ENCODE peak calls at places on chromosomes 7 and 10, in five cellular contexts. One of them, this sample, is unnamed.
A peak's percentile ranks its signal among the peaks of the same experiment; 100 is the strongest.

GRCh38 chr10:34721201-34721840 is 93.8 kb downstream of the PARD3 start:
- DNase-seq in naive thymus-derived CD8-positive, alpha-beta T cell: no peak
- DNase-seq in left ventricle myocardium inferior: no peak
- DNase-seq in endothelial cell: no peak
- DNase-seq in left colon: no peak
- DNase-seq in this sample: no peak

GRCh38 chr7:99399597-99399996 is 8.8 kb downstream of the PDAP1 start:
- DNase-seq in naive thymus-derived CD8-positive, alpha-beta T cell: no peak
- DNase-seq in left ventricle myocardium inferior: no peak
- DNase-seq in endothelial cell: no peak
- DNase-seq in left colon: no peak
- DNase-seq in this sample: no peak

GRCh38 chr7:4607321-4607729 is 74.8 kb upstream of the FOXK1 start:
- DNase-seq in naive thymus-derived CD8-positive, alpha-beta T cell: no peak
- DNase-seq in left ventricle myocardium inferior: no peak
- DNase-seq in endothelial cell: no peak
- DNase-seq in left colon: no peak
- DNase-seq in this sample: no peak

GRCh38 chr7:35993663-35994622 is 159.1 kb upstream of the EEPD1 start:
- DNase-seq in naive thymus-derived CD8-positive, alpha-beta T cell: no peak
- DNase-seq in left ventricle myocardium inferior: no peak
- DNase-seq in endothelial cell: no peak
- DNase-seq in left colon: no peak
- DNase-seq in this sample: no peak

GRCh38 chr10:79322616-79323566 is 24.4 kb upstream of the PPIF start:
- DNase-seq in naive thymus-derived CD8-positive, alpha-beta T cell: peak; percentile 91
- DNase-seq in left ventricle myocardium inferior: no peak
- DNase-seq in endothelial cell: no peak
- DNase-seq in left colon: peak; percentile 65
- DNase-seq in this sample: peak; percentile 58

GRCh38 chr7:112084506-112084905 is 121.7 kb downstream of the DOCK4 start:
- DNase-seq in naive thymus-derived CD8-positive, alpha-beta T cell: no peak
- DNase-seq in left ventricle myocardium inferior: no peak
- DNase-seq in endothelial cell: no peak
- DNase-seq in left colon: no peak
- DNase-seq in this sample: no peak

GRCh38 chr7:116692599-116693308 is 20.8 kb downstream of the MET start:
- DNase-seq in naive thymus-derived CD8-positive, alpha-beta T cell: no peak
- DNase-seq in left ventricle myocardium inferior: no peak
- DNase-seq in endothelial cell: no peak
- DNase-seq in left colon: no peak
- DNase-seq in this sample: no peak

GRCh38 chr10:91653214-91653875 is 20.5 kb upstream of the PPP1R3C start:
- DNase-seq in naive thymus-derived CD8-positive, alpha-beta T cell: no peak
- DNase-seq in left ventricle myocardium inferior: no peak
- DNase-seq in endothelial cell: no peak
- DNase-seq in left colon: no peak
- DNase-seq in this sample: no peak

GRCh38 chr7:158734861-158735260 is 30.3 kb upstream of the NCAPG2 start:
- DNase-seq in naive thymus-derived CD8-positive, alpha-beta T cell: no peak
- DNase-seq in left ventricle myocardium inferior: no peak
- DNase-seq in endothelial cell: no peak
- DNase-seq in left colon: no peak
- DNase-seq in this sample: no peak

GRCh38 chr7:106640368-106641141 is 20.4 kb downstream of the CCDC71L start:
- DNase-seq in naive thymus-derived CD8-positive, alpha-beta T cell: no peak
- DNase-seq in left ventricle myocardium inferior: no peak
- DNase-seq in endothelial cell: no peak
- DNase-seq in left colon: no peak
- DNase-seq in this sample: no peak

GRCh38 chr10:99451981-99452380 is 21.6 kb upstream of the GOT1 start:
- DNase-seq in naive thymus-derived CD8-positive, alpha-beta T cell: no peak
- DNase-seq in left ventricle myocardium inferior: no peak
- DNase-seq in endothelial cell: no peak
- DNase-seq in left colon: no peak
- DNase-seq in this sample: no peak

GRCh38 chr10:103800789-103801540 is 54.4 kb downstream of the SH3PXD2A start:
- DNase-seq in naive thymus-derived CD8-positive, alpha-beta T cell: peak; percentile 19
- DNase-seq in left ventricle myocardium inferior: no peak
- DNase-seq in endothelial cell: no peak
- DNase-seq in left colon: no peak
- DNase-seq in this sample: peak; percentile 13

GRCh38 chr10:101441539-101442455 is 87.8 kb downstream of the BTRC start:
- DNase-seq in naive thymus-derived CD8-positive, alpha-beta T cell: peak; percentile 27
- DNase-seq in left ventricle myocardium inferior: no peak
- DNase-seq in endothelial cell: peak; percentile 40
- DNase-seq in left colon: no peak
- DNase-seq in this sample: no peak

GRCh38 chr7:21675255-21675654 is 132.4 kb downstream of the DNAH11 start:
- DNase-seq in naive thymus-derived CD8-positive, alpha-beta T cell: no peak
- DNase-seq in left ventricle myocardium inferior: no peak
- DNase-seq in endothelial cell: no peak
- DNase-seq in left colon: no peak
- DNase-seq in this sample: no peak

GRCh38 chr10:47058961-47059391 is 147.7 kb downstream of the PTPN20 start:
- DNase-seq in naive thymus-derived CD8-positive, alpha-beta T cell: no peak
- DNase-seq in left ventricle myocardium inferior: no peak
- DNase-seq in endothelial cell: no peak
- DNase-seq in left colon: peak; percentile 4
- DNase-seq in this sample: no peak

GRCh38 chr10:71600856-71601255 is 118.7 kb downstream of the C10orf105 start:
- DNase-seq in naive thymus-derived CD8-positive, alpha-beta T cell: no peak
- DNase-seq in left ventricle myocardium inferior: no peak
- DNase-seq in endothelial cell: no peak
- DNase-seq in left colon: no peak
- DNase-seq in this sample: no peak

GRCh38 chr10:6195891-6196290 is 6.8 kb upstream of the PFKFB3 start:
- DNase-seq in naive thymus-derived CD8-positive, alpha-beta T cell: no peak
- DNase-seq in left ventricle myocardium inferior: no peak
- DNase-seq in endothelial cell: no peak
- DNase-seq in left colon: no peak
- DNase-seq in this sample: no peak

GRCh38 chr7:29471444-29472138 is 92.0 kb upstream of the PRR15 start:
- DNase-seq in naive thymus-derived CD8-positive, alpha-beta T cell: no peak
- DNase-seq in left ventricle myocardium inferior: no peak
- DNase-seq in endothelial cell: no peak
- DNase-seq in left colon: peak; percentile 80
- DNase-seq in this sample: no peak

GRCh38 chr7:154503962-154504550 is 451.9 kb downstream of the DPP6 start:
- DNase-seq in naive thymus-derived CD8-positive, alpha-beta T cell: no peak
- DNase-seq in left ventricle myocardium inferior: no peak
- DNase-seq in endothelial cell: no peak
- DNase-seq in left colon: no peak
- DNase-seq in this sample: no peak

GRCh38 chr7:50461695-50462094 is 11.5 kb upstream of the FIGNL1 start:
- DNase-seq in naive thymus-derived CD8-positive, alpha-beta T cell: no peak
- DNase-seq in left ventricle myocardium inferior: no peak
- DNase-seq in endothelial cell: no peak
- DNase-seq in left colon: no peak
- DNase-seq in this sample: no peak

GRCh38 chr7:128347573-128348147 is 4.0 kb upstream of the RBM28 start:
- DNase-seq in naive thymus-derived CD8-positive, alpha-beta T cell: peak; percentile 33
- DNase-seq in left ventricle myocardium inferior: peak; percentile 45
- DNase-seq in endothelial cell: peak; percentile 76
- DNase-seq in left colon: no peak
- DNase-seq in this sample: no peak

GRCh38 chr10:88544140-88544870 is 38.8 kb downstream of the RNLS start:
- DNase-seq in naive thymus-derived CD8-positive, alpha-beta T cell: no peak
- DNase-seq in left ventricle myocardium inferior: no peak
- DNase-seq in endothelial cell: no peak
- DNase-seq in left colon: no peak
- DNase-seq in this sample: no peak

GRCh38 chr7:101519324-101520017 is 109.6 kb downstream of the MYL10 start:
- DNase-seq in naive thymus-derived CD8-positive, alpha-beta T cell: no peak
- DNase-seq in left ventricle myocardium inferior: no peak
- DNase-seq in endothelial cell: no peak
- DNase-seq in left colon: no peak
- DNase-seq in this sample: no peak

GRCh38 chr10:98006266-98006665 is 24.2 kb downstream of the CRTAC1 start:
- DNase-seq in naive thymus-derived CD8-positive, alpha-beta T cell: no peak
- DNase-seq in left ventricle myocardium inferior: no peak
- DNase-seq in endothelial cell: peak; percentile 47
- DNase-seq in left colon: peak; percentile 32
- DNase-seq in this sample: no peak